ENCODE peak calls at places on chromosomes 11 and 22, in seven cellular contexts. G, N, K, Y, E, R and V are unnamed samples.

GRCh38 chr11:65911682-65912568 is 6.9 kb downstream of the C11orf68 start:
- DNase-seq in G (no peak), N (no peak), K (no peak), Y (no peak), E (peak; percentile 99), R (no peak), V (peak; percentile 64)

GRCh38 chr11:61783717-61784505 is 8.5 kb downstream of the TMEM258 start:
- DNase-seq in G (no peak), N (no peak), K (peak; percentile 32), Y (no peak), E (peak; percentile 59), R (no peak), V (no peak)

GRCh38 chr11:34341096-34341495 is 16.7 kb downstream of the ABTB2 start:
- DNase-seq in G (no peak), N (no peak), K (no peak), Y (no peak), E (no peak), R (no peak), V (no peak)

GRCh38 chr22:44753189-44754042 is 1.0 kb downstream of the ARHGAP8 start:
- DNase-seq in G (no peak), N (no peak), K (no peak), Y (no peak), E (no peak), R (peak; percentile 61), V (no peak)

GRCh38 chr11:57402188-57403066 is 12.0 kb upstream of the PRG2 start:
- DNase-seq in G (no peak), N (no peak), K (no peak), Y (no peak), E (peak; percentile 64), R (no peak), V (no peak)

GRCh38 chr11:6654281-6655019 is 1.2 kb downstream of the DCHS1 start:
- DNase-seq in G (no peak), N (no peak), K (peak; percentile 62), Y (no peak), E (no peak), R (no peak), V (no peak)

GRCh38 chr11:134362192-134362901 is 30.6 kb downstream of the GLB1L2 start:
- DNase-seq in G (no peak), N (no peak), K (no peak), Y (no peak), E (no peak), R (no peak), V (no peak)

GRCh38 chr11:34840736-34841386 is 75.3 kb downstream of the APIP start:
- DNase-seq in G (peak; percentile 8), N (no peak), K (no peak), Y (no peak), E (peak; percentile 50), R (no peak), V (no peak)

GRCh38 chr11:109783842-109784241 is 309.4 kb upstream of the ZC3H12C start:
- DNase-seq in G (no peak), N (no peak), K (no peak), Y (no peak), E (no peak), R (no peak), V (no peak)

GRCh38 chr11:46504817-46505613 is 88.8 kb downstream of the AMBRA1 start:
- DNase-seq in G (no peak), N (no peak), K (no peak), Y (no peak), E (peak; percentile 66), R (no peak), V (no peak)

GRCh38 chr22:43295173-43295572 is 48.0 kb downstream of the SCUBE1 start:
- DNase-seq in G (no peak), N (no peak), K (no peak), Y (no peak), E (no peak), R (no peak), V (no peak)

GRCh38 chr11:15159085-15159484 is 44.4 kb downstream of the INSC start:
- DNase-seq in G (no peak), N (no peak), K (no peak), Y (no peak), E (peak; percentile 76), R (no peak), V (no peak)